ENCODE peak calls at places on chromosomes 1 and 21, in four cellular contexts. One of them, this sample, is unnamed.

GRCh38 chr21:34886554-34887385 is 162.3 kb downstream of the RUNX1 start:
- DNase-seq in HL-60: no peak
- DNase-seq in GM12878: no peak
- DNase-seq in K562: peak
- DNase-seq in this sample: no peak

GRCh38 chr1:178486100-178487069 is 10.4 kb downstream of the CLEC20A start:
- DNase-seq in HL-60: no peak
- DNase-seq in GM12878: no peak
- DNase-seq in K562: no peak
- DNase-seq in this sample: no peak

GRCh38 chr1:33435096-33435820 is 4.4 kb upstream of the PHC2 start:
- DNase-seq in HL-60: no peak
- DNase-seq in GM12878: no peak
- DNase-seq in K562: no peak
- DNase-seq in this sample: no peak

GRCh38 chr1:10681296-10682113 is 114.9 kb downstream of the CASZ1 start:
- DNase-seq in HL-60: no peak
- DNase-seq in GM12878: no peak
- DNase-seq in K562: no peak
- DNase-seq in this sample: no peak

GRCh38 chr1:47755368-47755990 is 241.7 kb downstream of the TRABD2B start:
- DNase-seq in HL-60: peak
- DNase-seq in GM12878: no peak
- DNase-seq in K562: peak
- DNase-seq in this sample: peak

GRCh38 chr21:15437873-15438272 is 291.9 kb upstream of the USP25 start:
- DNase-seq in HL-60: peak
- DNase-seq in GM12878: peak
- DNase-seq in K562: no peak
- DNase-seq in this sample: peak

GRCh38 chr21:46543306-46543705 is 61.6 kb downstream of the S100B start:
- DNase-seq in HL-60: no peak
- DNase-seq in GM12878: no peak
- DNase-seq in K562: no peak
- DNase-seq in this sample: no peak

GRCh38 chr1:4636644-4637380 is 17.6 kb upstream of the AJAP1 start:
- DNase-seq in HL-60: no peak
- DNase-seq in GM12878: no peak
- DNase-seq in K562: no peak
- DNase-seq in this sample: no peak

GRCh38 chr1:25033828-25034451 is 103.9 kb upstream of the RUNX3 start:
- DNase-seq in HL-60: peak
- DNase-seq in GM12878: no peak
- DNase-seq in K562: no peak
- DNase-seq in this sample: no peak

GRCh38 chr1:214107322-214108096 is 119.7 kb downstream of the PROX1 start:
- DNase-seq in HL-60: no peak
- DNase-seq in GM12878: no peak
- DNase-seq in K562: no peak
- DNase-seq in this sample: no peak

GRCh38 chr1:226674892-226675719 is 64.0 kb downstream of the ITPKB start:
- DNase-seq in HL-60: no peak
- DNase-seq in GM12878: peak
- DNase-seq in K562: no peak
- DNase-seq in this sample: peak

GRCh38 chr21:45983981-45984551 is 2.5 kb downstream of the COL6A1 start:
- DNase-seq in HL-60: no peak
- DNase-seq in GM12878: no peak
- DNase-seq in K562: no peak
- DNase-seq in this sample: no peak

GRCh38 chr21:37642493-37642892 is 273.8 kb downstream of the KCNJ6 start:
- DNase-seq in HL-60: no peak
- DNase-seq in GM12878: no peak
- DNase-seq in K562: peak
- DNase-seq in this sample: no peak

GRCh38 chr1:205337481-205337880 is 15.9 kb upstream of the NUAK2 start:
- DNase-seq in HL-60: no peak
- DNase-seq in GM12878: no peak
- DNase-seq in K562: no peak
- DNase-seq in this sample: no peak

GRCh38 chr1:246800800-246801199 is 76.6 kb downstream of the SCCPDH start:
- DNase-seq in HL-60: no peak
- DNase-seq in GM12878: no peak
- DNase-seq in K562: no peak
- DNase-seq in this sample: no peak

GRCh38 chr1:245956225-245956624 is 550.9 kb downstream of the SMYD3 start:
- DNase-seq in HL-60: no peak
- DNase-seq in GM12878: no peak
- DNase-seq in K562: peak
- DNase-seq in this sample: no peak

GRCh38 chr21:42530167-42530518 is 16.5 kb downstream of the SLC37A1 start:
- DNase-seq in HL-60: no peak
- DNase-seq in GM12878: no peak
- DNase-seq in K562: no peak
- DNase-seq in this sample: no peak

GRCh38 chr1:3722846-3723245 is 29.4 kb upstream of the CCDC27 start:
- DNase-seq in HL-60: no peak
- DNase-seq in GM12878: no peak
- DNase-seq in K562: no peak
- DNase-seq in this sample: no peak

GRCh38 chr1:110879758-110880606 is 7.0 kb downstream of the CD53 start:
- DNase-seq in HL-60: no peak
- DNase-seq in GM12878: peak
- DNase-seq in K562: peak
- DNase-seq in this sample: no peak

GRCh38 chr1:192186197-192186596 is 27.9 kb downstream of the RGS18 start:
- DNase-seq in HL-60: no peak
- DNase-seq in GM12878: no peak
- DNase-seq in K562: no peak
- DNase-seq in this sample: no peak

GRCh38 chr1:94553323-94553730 is 11.8 kb upstream of the F3 start:
- DNase-seq in HL-60: no peak
- DNase-seq in GM12878: no peak
- DNase-seq in K562: no peak
- DNase-seq in this sample: no peak

GRCh38 chr1:161163793-161164192 is 2.4 kb upstream of the PPOX start:
- DNase-seq in HL-60: no peak
- DNase-seq in GM12878: no peak
- DNase-seq in K562: no peak
- DNase-seq in this sample: no peak

GRCh38 chr21:16842716-16843115 is 670.1 kb upstream of the CXADR start:
- DNase-seq in HL-60: no peak
- DNase-seq in GM12878: no peak
- DNase-seq in K562: no peak
- DNase-seq in this sample: no peak

GRCh38 chr21:40841524-40842196 is 5.3 kb downstream of the DSCAM start:
- DNase-seq in HL-60: no peak
- DNase-seq in GM12878: no peak
- DNase-seq in K562: no peak
- DNase-seq in this sample: no peak

GRCh38 chr21:44800971-44801467 is 601 bp downstream of the UBE2G2 start:
- DNase-seq in HL-60: no peak
- DNase-seq in GM12878: no peak
- DNase-seq in K562: peak
- DNase-seq in this sample: peak

GRCh38 chr1:53279556-53280160 is 41.3 kb upstream of the MAGOH start:
- DNase-seq in HL-60: no peak
- DNase-seq in GM12878: no peak
- DNase-seq in K562: no peak
- DNase-seq in this sample: no peak

DNA sequence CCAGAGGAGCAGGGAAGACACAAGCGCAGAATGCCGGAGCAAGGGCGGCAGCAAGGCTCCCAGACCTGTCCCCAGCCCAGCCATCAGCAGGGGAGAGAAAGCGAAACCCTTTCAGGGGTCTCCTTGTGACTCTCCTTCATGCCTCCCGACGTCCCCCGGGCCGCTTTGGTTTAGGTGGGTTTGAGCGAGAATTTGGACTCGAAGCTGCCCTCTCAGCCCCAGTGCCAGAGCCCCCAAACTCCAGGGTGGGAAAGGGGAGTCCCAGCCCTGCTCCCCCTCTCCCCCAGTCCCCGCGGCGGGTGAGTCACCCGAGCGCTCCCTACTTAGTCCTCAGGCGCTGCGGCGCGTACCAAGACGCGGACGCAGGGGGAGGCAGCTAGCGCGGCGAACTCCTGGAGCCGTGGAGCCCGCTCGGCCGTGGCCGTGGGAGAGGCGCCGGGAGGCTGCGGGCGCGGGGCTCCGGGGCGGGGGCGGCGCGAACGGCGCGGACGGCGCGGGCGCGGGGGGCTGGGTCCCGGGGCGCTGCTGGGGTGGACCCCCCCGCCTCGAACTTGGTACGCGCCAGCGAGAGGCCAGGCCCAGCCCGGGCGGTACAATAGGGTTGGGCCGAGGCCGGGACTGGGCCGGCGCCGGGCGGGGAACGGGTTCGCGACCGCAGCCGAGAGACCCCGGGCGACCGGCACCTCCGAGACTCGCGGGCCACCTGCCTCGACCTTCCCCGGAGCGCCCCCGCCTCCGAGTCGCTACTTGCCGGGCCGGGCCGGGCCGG is at the start of gene MAP7D1:
- DNase-seq in HL-60: peak
- DNase-seq in GM12878: no peak
- DNase-seq in K562: peak
- DNase-seq in this sample: peak
- TF ChIP-seq SPI1 in HL-60: no peak
- TF ChIP-seq SPI1 in GM12878: no peak
- TF ChIP-seq SPI1 in K562: no peak
- TF ChIP-seq SPI1 in this sample: no peak

GRCh38 chr1:236663934-236664333 is 22.4 kb upstream of the ACTN2 start:
- DNase-seq in HL-60: no peak
- DNase-seq in GM12878: no peak
- DNase-seq in K562: no peak
- DNase-seq in this sample: no peak
- TF ChIP-seq SPI1 in HL-60: peak
- TF ChIP-seq SPI1 in GM12878: no peak
- TF ChIP-seq SPI1 in K562: no peak
- TF ChIP-seq SPI1 in this sample: no peak

DNA sequence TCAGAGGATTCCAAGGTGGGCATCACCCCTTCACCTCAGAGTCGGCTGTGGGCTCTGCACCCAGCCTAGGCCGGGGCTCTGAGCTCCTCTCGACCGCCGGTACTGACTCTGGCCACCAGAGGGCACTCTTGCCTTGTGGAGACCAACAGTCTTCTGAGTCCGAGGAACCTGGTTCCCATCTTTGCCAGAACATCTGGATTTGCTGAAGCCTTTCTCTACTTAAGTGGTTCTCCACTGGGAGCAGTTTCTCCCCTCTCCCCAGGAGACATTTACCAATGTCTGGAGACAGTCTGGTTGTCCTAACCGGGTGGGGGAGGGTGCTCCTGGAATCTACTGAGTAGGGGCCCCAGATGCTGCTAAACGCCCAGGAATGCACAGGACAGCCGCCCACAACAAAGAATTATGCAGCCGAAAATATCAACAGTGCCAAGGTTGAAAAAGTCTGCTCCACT is 9.4 kb downstream of the ETV3L start:
- DNase-seq in HL-60: peak
- DNase-seq in GM12878: no peak
- DNase-seq in K562: peak
- DNase-seq in this sample: peak
- TF ChIP-seq SPI1 in HL-60: no peak
- TF ChIP-seq SPI1 in GM12878: no peak
- TF ChIP-seq SPI1 in K562: no peak
- TF ChIP-seq SPI1 in this sample: no peak

GRCh38 chr1:175204285-175204684 is 11.7 kb upstream of the KIAA0040 start:
- DNase-seq in HL-60: no peak
- DNase-seq in GM12878: no peak
- DNase-seq in K562: no peak
- DNase-seq in this sample: no peak

GRCh38 chr1:175200626-175201025 is 8.1 kb upstream of the KIAA0040 start:
- DNase-seq in HL-60: no peak
- DNase-seq in GM12878: no peak
- DNase-seq in K562: no peak
- DNase-seq in this sample: no peak

GRCh38 chr1:175198332-175198731 is 5.8 kb upstream of the KIAA0040 start:
- DNase-seq in HL-60: no peak
- DNase-seq in GM12878: no peak
- DNase-seq in K562: no peak
- DNase-seq in this sample: no peak

GRCh38 chr1:175203570-175203969 is 11.0 kb upstream of the KIAA0040 start:
- DNase-seq in HL-60: no peak
- DNase-seq in GM12878: no peak
- DNase-seq in K562: no peak
- DNase-seq in this sample: no peak

GRCh38 chr1:175201061-175201508 is 8.5 kb upstream of the KIAA0040 start:
- DNase-seq in HL-60: no peak
- DNase-seq in GM12878: no peak
- DNase-seq in K562: no peak
- DNase-seq in this sample: no peak
- TF ChIP-seq SPI1 in HL-60: no peak
- TF ChIP-seq SPI1 in GM12878: no peak
- TF ChIP-seq SPI1 in K562: no peak
- TF ChIP-seq SPI1 in this sample: no peak

GRCh38 chr1:231919900-231920299 is 293.3 kb downstream of the DISC1 start:
- DNase-seq in HL-60: no peak
- DNase-seq in GM12878: no peak
- DNase-seq in K562: no peak
- DNase-seq in this sample: no peak
- TF ChIP-seq SPI1 in HL-60: no peak
- TF ChIP-seq SPI1 in GM12878: no peak
- TF ChIP-seq SPI1 in K562: no peak
- TF ChIP-seq SPI1 in this sample: no peak